ENCODE peak calls at places on chromosomes 16 and 17, in four cellular contexts. S is PC-9, A is glutamatergic neuron, P is omental fat pad. N is an unnamed sample.

GRCh38 chr16:56041556-56042140 is 149.6 kb upstream of the GNAO1 start:
- DNase-seq in P (no peak), A (peak), S (peak), N (no peak)

GRCh38 chr17:7562208-7562605 is 488 bp downstream of the SENP3 start:
- DNase-seq in A (no peak), S (no peak), P (no peak), N (no peak)

GRCh38 chr17:8273884-8274444 is 14.5 kb upstream of the RANGRF start:
- DNase-seq in S (no peak), P (no peak), A (no peak), N (no peak)

GRCh38 chr16:81558444-81559175 is 114.0 kb downstream of the CMIP start:
- DNase-seq in S (peak), P (no peak), A (no peak), N (no peak)

GRCh38 chr17:49647256-49647585 is 30.7 kb downstream of the SPOP start:
- DNase-seq in A (no peak), S (peak), P (no peak), N (no peak)

GRCh38 chr17:30780343-30780742 is 44.1 kb downstream of the CRLF3 start:
- DNase-seq in P (no peak), A (no peak), S (no peak), N (no peak)

GRCh38 chr16:17261197-17261858 is 209.4 kb downstream of the XYLT1 start:
- DNase-seq in A (no peak), S (no peak), P (no peak), N (no peak)

GRCh38 chr17:16975744-16976625 is 4.1 kb upstream of the TNFRSF13B start:
- DNase-seq in A (no peak), S (no peak), P (no peak), N (no peak)

GRCh38 chr17:8122391-8122922 is 1.4 kb downstream of the HES7 start:
- DNase-seq in S (no peak), A (peak), P (no peak), N (no peak)

GRCh38 chr17:21368545-21369246 is 7.5 kb upstream of the KCNJ12 start:
- DNase-seq in A (no peak), S (no peak), P (no peak), N (no peak)

GRCh38 chr17:2750721-2751120 is 1.3 kb upstream of the CCDC92B start:
- DNase-seq in A (no peak), S (no peak), P (no peak), N (no peak)

GRCh38 chr17:18321309-18321708 is 6.2 kb downstream of the SMCR8 start:
- DNase-seq in A (no peak), S (no peak), P (no peak), N (no peak)

GRCh38 chr17:76718516-76718915 is 7.8 kb upstream of the MXRA7 start:
- DNase-seq in A (no peak), S (no peak), P (no peak), N (no peak)

N was measured in DMS 273 treated with DMSO at 0.1 percent for 48 hours.